ENCODE peak calls at places on chromosomes 3 and 15, in nine cellular contexts. H, L, W, S, V, K, O, D and B are unnamed samples.

GRCh38 chr3:123025642-123026521 is 1.7 kb downstream of the SEMA5B start:
- DNase-seq in S (no peak), K (no peak), H (peak), V (no peak), D (no peak), W (no peak), L (no peak), O (no peak), B (peak)

GRCh38 chr3:50270422-50270831 is 1.5 kb downstream of the SEMA3B start:
- DNase-seq in V (no peak), H (no peak), S (no peak), K (no peak), L (no peak), W (no peak), D (no peak), O (no peak), B (no peak)

GRCh38 chr15:77901251-77901881 is 176.1 kb downstream of the TBC1D2B start:
- DNase-seq in O (no peak), L (no peak), D (peak), W (no peak), H (no peak), K (no peak), S (no peak), V (no peak), B (peak)

GRCh38 chr3:109440353-109440752 is 103.0 kb upstream of the DPPA4 start:
- DNase-seq in S (no peak), L (no peak), H (no peak), K (no peak), V (no peak), D (no peak), W (no peak), O (no peak), B (no peak)

GRCh38 chr3:55246016-55246415 is 241.1 kb downstream of the WNT5A start:
- DNase-seq in H (no peak), D (no peak), V (no peak), S (no peak), K (no peak), W (no peak), O (no peak), L (no peak), B (no peak)

GRCh38 chr3:42979044-42979962 is at the start of gene GASK1A:
- DNase-seq in V (no peak), S (no peak), D (peak), K (no peak), O (no peak), L (peak), W (peak), H (peak), B (peak)

GRCh38 chr15:98035577-98036010 is 75.1 kb downstream of the ARRDC4 start:
- DNase-seq in W (peak), L (no peak), K (no peak), S (no peak), D (no peak), O (no peak), H (no peak), V (no peak), B (no peak)

GRCh38 chr3:11953778-11954177 is 50.4 kb upstream of the SYN2 start:
- DNase-seq in V (no peak), W (no peak), D (no peak), O (no peak), S (no peak), K (no peak), H (no peak), L (no peak), B (no peak)

GRCh38 chr3:64254443-64254842 is 29.2 kb upstream of the PRICKLE2 start:
- DNase-seq in V (no peak), D (no peak), O (no peak), W (no peak), H (no peak), K (no peak), L (no peak), S (no peak), B (no peak)

GRCh38 chr3:54020436-54020835 is 101.9 kb upstream of the CACNA2D3 start:
- DNase-seq in L (no peak), S (no peak), K (no peak), V (no peak), W (no peak), O (no peak), D (no peak), H (no peak), B (no peak)

GRCh38 chr3:138945646-138946553 is 1.0 kb downstream of the FOXL2 start:
- DNase-seq in K (no peak), D (no peak), O (no peak), H (no peak), W (peak), V (no peak), S (peak), L (peak), B (peak)

GRCh38 chr3:190116551-190117067 is 4.1 kb downstream of the P3H2 start:
- DNase-seq in V (no peak), D (no peak), O (peak), K (no peak), L (no peak), H (no peak), W (no peak), S (no peak), B (no peak)

GRCh38 chr3:49346797-49347251 is 7.0 kb upstream of the USP4 start:
- DNase-seq in W (no peak), K (no peak), O (no peak), H (no peak), V (no peak), L (no peak), S (no peak), D (no peak), B (no peak)

GRCh38 chr3:128036119-128036518 is 16.1 kb upstream of the SEC61A1 start:
- DNase-seq in S (no peak), D (no peak), K (no peak), O (no peak), H (no peak), W (no peak), V (no peak), L (no peak), B (no peak)

GRCh38 chr3:107387555-107387954 is 10.3 kb downstream of the CCDC54 start:
- DNase-seq in V (no peak), W (no peak), O (no peak), H (no peak), S (no peak), K (no peak), L (no peak), D (no peak), B (no peak)

GRCh38 chr3:122987231-122987630 is 40.3 kb downstream of the SEMA5B start:
- DNase-seq in O (no peak), S (no peak), V (no peak), D (no peak), H (no peak), L (no peak), K (no peak), W (no peak), B (no peak)

GRCh38 chr3:156388469-156389150 is 166.3 kb downstream of the SSR3 start:
- DNase-seq in L (no peak), W (no peak), D (no peak), V (no peak), S (no peak), O (peak), K (no peak), H (no peak), B (no peak)

GRCh38 chr3:112651076-112651475 is 10.1 kb upstream of the CCDC80 start:
- DNase-seq in W (no peak), H (no peak), L (no peak), S (no peak), O (no peak), V (no peak), D (no peak), K (no peak), B (no peak)

GRCh38 chr3:13161771-13162535 is 88.7 kb upstream of the IQSEC1 start:
- DNase-seq in S (no peak), W (no peak), V (no peak), H (no peak), D (peak), K (no peak), O (no peak), L (no peak), B (no peak)

GRCh38 chr3:168885028-168885427 is 778.5 kb downstream of the MECOM start:
- DNase-seq in D (no peak), V (no peak), S (no peak), H (no peak), L (no peak), W (no peak), K (no peak), O (no peak), B (no peak)

GRCh38 chr3:178384302-178384939 is 151.8 kb upstream of the KCNMB2 start:
- DNase-seq in D (no peak), H (no peak), S (no peak), K (no peak), W (no peak), L (no peak), O (no peak), V (no peak), B (no peak)

GRCh38 chr3:45246236-45246635 is 20.1 kb upstream of the TMEM158 start:
- DNase-seq in W (no peak), L (no peak), K (no peak), H (no peak), O (no peak), S (no peak), V (no peak), D (no peak), B (no peak)

GRCh38 chr3:58520403-58520784 is 16.6 kb downstream of the ACOX2 start:
- DNase-seq in D (no peak), K (no peak), V (no peak), L (no peak), H (no peak), S (no peak), W (no peak), O (no peak), B (no peak)

GRCh38 chr3:59578129-59578528 is 528.3 kb upstream of the CFAP20DC start:
- DNase-seq in D (no peak), W (no peak), L (no peak), V (no peak), S (no peak), O (no peak), K (no peak), H (no peak), B (no peak)

GRCh38 chr15:83380682-83381081 is 66.5 kb upstream of the SH3GL3 start:
- DNase-seq in S (no peak), K (peak), V (no peak), L (peak), W (peak), O (peak), D (no peak), H (no peak), B (peak)

GRCh38 chr3:14899993-14900618 is 47.3 kb upstream of the NR2C2 start:
- DNase-seq in V (no peak), W (peak), O (no peak), S (no peak), L (peak), H (no peak), D (no peak), K (no peak), B (no peak)

GRCh38 chr3:76307556-76307955 is 522.2 kb upstream of the ZNF717 start:
- DNase-seq in V (no peak), D (no peak), L (no peak), K (no peak), W (no peak), S (no peak), O (no peak), H (no peak), B (no peak)

GRCh38 chr3:20141306-20141705 is 44.7 kb downstream of the SGO1 start:
- DNase-seq in L (no peak), H (no peak), S (no peak), W (no peak), K (no peak), V (no peak), O (no peak), D (no peak), B (no peak)

GRCh38 chr3:127735767-127736693 is 63.3 kb downstream of the ABTB1 start:
- DNase-seq in K (no peak), H (no peak), S (no peak), D (peak), O (peak), L (peak), W (peak), V (no peak), B (no peak)

GRCh38 chr3:12303998-12304397 is 15.1 kb downstream of the PPARG start:
- DNase-seq in H (no peak), V (no peak), W (no peak), K (no peak), O (no peak), S (no peak), L (no peak), D (no peak), B (no peak)

GRCh38 chr15:100727291-100727851 is 125.0 kb downstream of the ASB7 start:
- DNase-seq in L (peak), W (no peak), V (no peak), K (no peak), O (no peak), H (no peak), S (no peak), D (no peak), B (no peak)